ENCODE peak calls at places on chromosomes 13 and 19, in four cellular contexts. B is tibial nerve, G is lower leg skin, P is heart left ventricle. F is an unnamed sample.

GRCh38 chr13:32893176-32893575 is 123.0 kb upstream of the KL start:
- DNase-seq in P (no peak), B (no peak), G (no peak), F (no peak)

GRCh38 chr19:49340069-49340864 is 5.1 kb downstream of the CD37 start:
- DNase-seq in P (peak), B (peak), G (no peak), F (peak)

GRCh38 chr19:2551864-2552185 is 75.9 kb downstream of the GADD45B start:
- DNase-seq in B (no peak), G (no peak), P (no peak), F (no peak)

GRCh38 chr13:85536706-85537105 is 262.5 kb downstream of the SLITRK6 start:
- DNase-seq in G (no peak), P (no peak), B (no peak), F (no peak)

GRCh38 chr19:42216653-42217521 is 590 bp downstream of the DEDD2 start:
- DNase-seq in P (peak), G (no peak), B (no peak), F (peak)

GRCh38 chr19:38444026-38444425 is 10.5 kb downstream of the RYR1 start:
- DNase-seq in G (no peak), B (no peak), P (no peak), F (no peak)

GRCh38 chr13:73365681-73366080 is 306.9 kb downstream of the KLF5 start:
- DNase-seq in G (no peak), B (no peak), P (no peak), F (no peak)

GRCh38 chr19:3849092-3849491 is 19.7 kb downstream of the ZFR2 start:
- DNase-seq in G (no peak), P (no peak), B (no peak), F (no peak)

GRCh38 chr13:64538711-64539110 is 2691.4 kb downstream of the PCDH9 start:
- DNase-seq in P (no peak), B (no peak), G (no peak), F (no peak)

GRCh38 chr13:53513199-53513598 is 484.6 kb downstream of the OLFM4 start:
- DNase-seq in B (no peak), G (no peak), P (no peak), F (no peak)

GRCh38 chr13:27658569-27658968 is 36.9 kb downstream of the POLR1D start:
- DNase-seq in B (no peak), G (no peak), P (no peak), F (no peak)

GRCh38 chr13:30301827-30302226 is 5.5 kb downstream of the KATNAL1 start:
- DNase-seq in G (no peak), B (no peak), P (no peak), F (no peak)

GRCh38 chr19:15423130-15423529 is 4.3 kb upstream of the AKAP8L start:
- DNase-seq in B (no peak), P (no peak), G (no peak), F (no peak)

GRCh38 chr19:13060233-13060963 is 42.3 kb downstream of the LYL1 start:
- DNase-seq in P (peak), G (no peak), B (no peak), F (peak)
- TF ChIP-seq CTCF in P (no peak), G (no peak), B (no peak), F (no peak)

GRCh38 chr13:112742583-112742982 is 52.7 kb downstream of the ATP11A start:
- DNase-seq in B (no peak), G (no peak), P (no peak), F (no peak)

GRCh38 chr13:112738606-112739005 is 48.8 kb downstream of the ATP11A start:
- DNase-seq in P (no peak), G (no peak), B (no peak), F (no peak)

GRCh38 chr13:112741185-112741755 is 51.4 kb downstream of the ATP11A start:
- DNase-seq in G (no peak), P (no peak), B (no peak), F (no peak)

GRCh38 chr13:112741835-112742570 is 52.2 kb downstream of the ATP11A start:
- DNase-seq in G (no peak), B (no peak), P (no peak), F (no peak)

DNA sequence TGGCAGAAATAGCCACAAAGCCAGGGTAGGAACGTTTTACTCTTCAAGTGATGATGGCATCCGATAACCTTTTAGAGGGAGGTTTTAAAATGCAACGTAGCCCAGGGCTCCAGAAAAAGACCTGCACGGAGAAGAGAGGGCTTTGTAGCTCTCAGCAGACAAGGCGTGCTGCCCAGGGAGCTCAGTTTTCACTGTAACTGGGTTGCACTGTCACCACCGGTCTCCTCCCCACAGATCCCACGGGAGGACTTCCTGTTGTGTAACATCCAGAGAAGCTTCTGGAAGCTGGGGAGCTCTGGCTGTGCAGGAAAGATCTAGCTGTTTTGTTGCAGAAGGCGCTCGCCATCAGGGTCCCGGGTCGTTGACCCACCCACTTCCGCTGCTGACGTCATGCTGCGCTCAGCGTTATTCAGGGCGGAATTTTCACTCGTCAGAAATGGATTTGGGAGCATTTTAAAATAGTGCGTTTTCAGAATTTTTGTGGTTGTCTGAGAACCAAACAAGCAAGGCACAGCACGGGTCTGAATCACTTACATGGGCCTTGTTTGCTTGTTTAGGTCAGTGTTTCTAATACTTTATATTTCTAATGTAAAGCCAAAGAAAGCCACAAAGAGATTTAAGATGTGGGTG is 50.8 kb downstream of the ATP11A start:
- DNase-seq in B (peak), G (peak), P (peak), F (peak)
- TF ChIP-seq POLR2A in B (no peak), G (no peak), P (peak), F (no peak)

GRCh38 chr19:39502640-39503417 is 4.1 kb downstream of the DLL3 start:
- DNase-seq in P (peak), B (no peak), G (no peak), F (peak)
- TF ChIP-seq CTCF in P (peak), B (peak), G (no peak), F (peak)

GRCh38 chr19:1249298-1249989 is 1.1 kb downstream of the MIDN start:
- DNase-seq in B (peak), P (peak), G (peak), F (peak)
- TF ChIP-seq POLR2A in B (peak), P (peak), G (no peak), F (peak)

GRCh38 chr13:80906860-80907259 is 565.9 kb upstream of the SPRY2 start:
- DNase-seq in B (no peak), P (no peak), G (no peak), F (no peak)
- TF ChIP-seq CTCF in B (no peak), P (no peak), G (no peak), F (no peak)